ENCODE peak calls at places on chromosomes 12 and 14, in four cellular contexts. M is neuronal stem cell, V is adrenal gland, Q is gastrocnemius medialis. O is an unnamed sample.

GRCh38 chr12:53069621-53070410 is 9.4 kb downstream of the SPRYD3 start:
- DNase-seq in V (no peak), Q (peak; percentile 42), M (no peak), O (peak; percentile 46)

GRCh38 chr12:118428643-118429042 is 52.3 kb downstream of the SUDS3 start:
- DNase-seq in Q (no peak), M (no peak), V (no peak), O (no peak)

GRCh38 chr12:54134395-54134794 is 54.4 kb downstream of the SMUG1 start:
- DNase-seq in Q (no peak), M (no peak), V (no peak), O (no peak)

GRCh38 chr14:90177537-90178189 is 78.7 kb upstream of the PSMC1 start:
- DNase-seq in Q (no peak), M (no peak), V (no peak), O (no peak)

GRCh38 chr12:2221030-2221621 is 168.3 kb downstream of the CACNA1C start:
- DNase-seq in Q (no peak), M (no peak), V (no peak), O (no peak)

GRCh38 chr14:105330491-105330895 is 15.9 kb downstream of the PACS2 start:
- DNase-seq in Q (no peak), V (peak; percentile 62), M (no peak), O (no peak)

GRCh38 chr12:96294831-96295230 is 100.7 kb downstream of the ELK3 start:
- DNase-seq in M (no peak), Q (no peak), V (no peak), O (no peak)

GRCh38 chr12:52181757-52182156 is 10.1 kb downstream of the KRT80 start:
- DNase-seq in M (no peak), Q (no peak), V (no peak), O (no peak)

GRCh38 chr12:68745376-68745903 is 536 bp upstream of the SLC35E3 start:
- DNase-seq in V (no peak), M (no peak), Q (no peak), O (no peak)

GRCh38 chr14:80638620-80639215 is 302.8 kb downstream of the CEP128 start:
- DNase-seq in Q (no peak), M (no peak), V (no peak), O (no peak)

GRCh38 chr12:46480282-46480681 is 107.7 kb upstream of the SLC38A2 start:
- DNase-seq in Q (no peak), V (no peak), M (no peak), O (no peak)

GRCh38 chr14:105430535-105430934 is 10.9 kb downstream of the MTA1 start:
- DNase-seq in V (peak; percentile 89), M (no peak), Q (no peak), O (no peak)

GRCh38 chr14:43901950-43902349 is 605.1 kb downstream of the FSCB start:
- DNase-seq in M (no peak), V (no peak), Q (no peak), O (no peak)

GRCh38 chr14:64612021-64612380 is 62.2 kb downstream of the PPP1R36 start:
- DNase-seq in V (no peak), M (no peak), Q (no peak), O (no peak)

DNA sequence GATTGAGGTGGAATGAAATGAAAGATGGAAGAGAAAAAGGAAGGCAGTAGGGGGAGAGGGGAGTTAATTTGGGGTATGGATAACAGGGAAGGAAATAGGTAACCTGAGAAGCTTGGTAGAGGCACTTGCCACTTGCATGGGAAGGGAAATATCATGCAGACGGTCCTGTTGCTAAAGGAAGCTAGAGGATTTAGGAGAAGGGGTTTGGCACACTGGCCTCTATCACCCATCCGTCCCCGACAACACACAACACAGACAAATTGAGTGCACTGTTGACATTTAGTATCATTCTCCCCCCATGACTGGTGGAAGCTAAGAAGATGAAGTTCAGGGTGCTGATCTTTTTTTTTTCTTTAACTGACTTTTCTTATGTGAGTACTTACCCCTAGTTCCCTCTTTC is 2.0 kb downstream of the OR10AD1 start:
- DNase-seq in V (no peak), Q (no peak), M (no peak), O (no peak)
- H3K27ac ChIP-seq in V (no peak overlapping the region), Q (peak overlapping the region; percentile 99), M (no peak overlapping the region), O (no peak overlapping the region)

DNA sequence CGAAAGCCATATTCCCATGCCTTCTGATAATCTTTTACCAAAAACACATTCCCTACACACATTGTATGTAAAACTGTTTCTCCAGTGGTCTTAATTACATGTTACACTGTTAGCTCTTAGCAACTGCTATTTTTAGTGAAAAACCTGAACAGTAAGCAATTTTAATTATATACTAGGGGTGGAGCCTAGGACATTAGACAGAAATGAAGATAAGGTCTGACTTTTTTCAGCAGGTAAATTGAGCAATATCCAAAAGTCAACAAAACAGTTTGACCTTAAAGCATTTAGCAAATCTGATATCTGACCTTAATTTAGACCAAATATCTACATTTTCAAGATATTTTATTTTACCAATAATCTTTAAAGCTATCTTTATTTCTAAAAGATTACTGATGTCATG is 60.2 kb downstream of the PDE6H start:
- DNase-seq in M (no peak), V (no peak), Q (no peak), O (no peak)
- H3K27ac ChIP-seq in M (no peak overlapping the region), V (no peak overlapping the region), Q (no peak overlapping the region), O (no peak overlapping the region)

GRCh38 chr14:51382506-51382905 is 142.5 kb downstream of the TMX1 start:
- DNase-seq in M (no peak), Q (no peak), V (no peak), O (no peak)

GRCh38 chr14:51386983-51387730 is 147.1 kb downstream of the TMX1 start:
- DNase-seq in M (no peak), Q (no peak), V (no peak), O (no peak)

DNA sequence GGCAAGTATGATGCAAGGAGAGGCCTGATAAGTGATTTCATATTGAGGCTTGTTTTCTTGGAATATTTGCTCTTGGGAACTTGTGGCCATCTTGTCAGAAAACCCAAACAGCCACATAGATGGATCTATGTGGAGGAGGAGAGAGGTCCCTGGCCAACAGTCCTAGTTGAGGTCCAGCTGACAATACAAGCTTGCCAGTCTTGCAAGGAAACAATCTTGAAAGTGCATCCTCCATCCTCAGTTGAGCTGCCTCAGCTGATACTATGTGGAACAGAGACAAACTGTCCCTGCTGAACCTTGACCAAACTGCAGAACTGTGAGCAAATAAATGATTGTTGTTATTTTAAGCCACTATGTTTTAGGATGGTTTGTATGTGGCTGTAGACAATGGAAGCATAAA is 146.4 kb downstream of the TMX1 start:
- DNase-seq in M (no peak), V (no peak), Q (no peak), O (no peak)
- H3K27ac ChIP-seq in M (no peak overlapping the region), V (no peak overlapping the region), Q (no peak overlapping the region), O (no peak overlapping the region)

DNA sequence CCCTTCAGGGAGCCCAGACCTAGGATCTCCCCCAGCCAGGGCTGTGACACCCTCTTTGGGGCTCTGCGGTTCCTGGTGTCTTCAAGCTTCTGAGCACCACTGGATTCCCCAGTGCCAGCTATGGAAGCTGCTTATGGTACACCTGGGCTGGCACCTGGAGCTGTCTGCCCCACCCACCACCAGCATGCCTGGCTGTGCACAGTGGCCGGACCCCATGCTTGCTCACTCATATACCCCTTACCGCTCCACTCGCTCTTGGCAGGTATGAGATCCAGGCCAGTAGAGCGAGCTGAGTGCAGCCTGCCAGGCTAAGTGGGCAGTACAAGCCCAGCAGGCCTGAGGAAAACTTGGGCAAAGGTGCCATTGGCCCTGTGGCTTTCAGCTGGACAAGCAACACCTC is 114.0 kb downstream of the DACT1 start:
- DNase-seq in M (no peak), Q (no peak), V (no peak), O (no peak)
- H3K27ac ChIP-seq in M (no peak overlapping the region), Q (no peak overlapping the region), V (no peak overlapping the region), O (no peak overlapping the region)

GRCh38 chr14:35248476-35248788 is 43.8 kb upstream of the PSMA6 start:
- DNase-seq in Q (no peak), M (no peak), V (no peak), O (no peak)
- H3K27ac ChIP-seq in Q (no peak overlapping the region), M (no peak overlapping the region), V (no peak overlapping the region), O (no peak overlapping the region)